ENCODE peak calls at places on chromosome 7, in four cellular contexts. O, G, C and P are unnamed samples. For H3K36me3, the result is how much of the 10 kb centered on the place peaks cover.

GRCh38 chr7:47936323-47936722 is 11.9 kb downstream of the PKD1L1 start:
- DNase-seq in O (no peak), G (no peak), C (no peak), P (no peak)

GRCh38 chr7:149855368-149856305 is 17.5 kb downstream of the ZNF862 start:
- DNase-seq in O (peak), G (peak), C (peak), P (peak)

GRCh38 chr7:137978464-137979237 is 23.2 kb downstream of the CREB3L2 start:
- DNase-seq in O (peak), G (peak), C (peak), P (no peak)

GRCh38 chr7:7178081-7178480 is 4.3 kb upstream of the C1GALT1 start:
- DNase-seq in O (no peak), G (no peak), C (peak), P (no peak)

GRCh38 chr7:149285581-149285975 is 23.6 kb downstream of the ZNF783 start:
- DNase-seq in O (peak), G (no peak), C (peak), P (no peak)

GRCh38 chr7:76409537-76409936 is at the start of gene SSC4D:
- DNase-seq in O (no peak), G (no peak), C (peak), P (no peak)

GRCh38 chr7:138945806-138946205 is 35.4 kb downstream of the KIAA1549 start:
- DNase-seq in O (no peak), G (no peak), C (no peak), P (no peak)

GRCh38 chr7:32479574-32480200 is 10.5 kb downstream of the LSM5 start:
- DNase-seq in O (peak), G (no peak), C (no peak), P (no peak)

GRCh38 chr7:131664570-131664969 is 108.1 kb upstream of the PODXL start:
- DNase-seq in O (no peak), G (no peak), C (no peak), P (no peak)

GRCh38 chr7:21089653-21090052 is 303.0 kb upstream of the SP8 start:
- DNase-seq in O (no peak), G (no peak), C (no peak), P (no peak)

GRCh38 chr7:132797152-132797551 is 220.9 kb upstream of the PLXNA4 start:
- DNase-seq in O (no peak), G (no peak), C (no peak), P (no peak)

GRCh38 chr7:30310674-30311362 is 26.4 kb downstream of the ZNRF2 start:
- DNase-seq in O (no peak), G (no peak), C (no peak), P (no peak)

GRCh38 chr7:157139142-157140117 is 704 bp downstream of the UBE3C start:
- DNase-seq in O (peak), G (peak), C (no peak), P (peak)

GRCh38 chr7:33039257-33039904 is 23.2 kb downstream of the NT5C3A start:
- DNase-seq in O (no peak), G (no peak), C (no peak), P (no peak)

GRCh38 chr7:100111914-100112313 is 7.2 kb downstream of the TAF6 start:
- DNase-seq in O (no peak), G (no peak), C (no peak), P (no peak)
- H3K36me3 ChIP-seq in O (under half), G (half or more), C (under half), P (under half)

DNA sequence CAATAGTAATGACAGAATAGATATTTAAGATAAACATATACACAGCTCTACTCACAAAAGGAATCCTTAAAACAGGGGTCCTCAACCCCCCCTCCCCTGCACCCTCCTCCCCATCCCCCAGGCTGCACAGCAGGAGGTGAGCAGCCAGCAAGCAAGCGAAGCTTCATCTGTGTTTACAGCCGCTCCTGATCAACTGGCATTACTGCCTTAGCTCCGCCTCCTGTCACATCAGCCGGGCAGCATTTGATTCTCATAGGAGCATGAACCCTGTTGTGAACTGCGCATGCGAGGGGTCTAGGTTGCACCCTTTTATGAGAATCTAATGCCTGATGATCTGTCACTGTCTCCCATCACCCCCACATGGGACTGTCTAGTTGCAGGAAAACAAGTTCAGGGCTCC is 65.5 kb downstream of the SMURF1 start:
- DNase-seq in O (no peak), G (no peak), C (no peak), P (no peak)
- H3K36me3 ChIP-seq in O (under half), G (under half), C (under half), P (under half)

DNA sequence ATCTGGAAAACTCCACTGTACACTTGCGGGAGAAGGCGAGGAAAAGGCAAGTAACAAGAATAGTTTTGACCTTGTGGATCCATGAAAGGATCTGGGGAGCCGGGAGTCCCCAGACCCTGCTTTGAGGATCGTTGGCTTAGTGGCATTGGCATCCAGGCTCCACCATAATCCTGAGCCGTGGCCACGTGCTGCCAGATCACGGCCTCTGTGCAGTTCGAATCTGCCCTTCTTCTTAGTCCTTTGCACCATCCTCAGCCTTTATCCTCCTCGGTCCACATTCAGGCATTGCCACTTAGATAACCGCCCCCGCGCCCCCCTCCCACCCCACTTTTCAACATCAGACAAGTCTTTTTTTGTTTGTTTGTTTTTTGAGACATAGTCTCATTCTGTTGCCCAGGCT is 201.4 kb downstream of the CUX1 start:
- DNase-seq in O (no peak), G (no peak), C (no peak), P (no peak)
- H3K36me3 ChIP-seq in O (under half), G (under half), C (under half), P (under half)

DNA sequence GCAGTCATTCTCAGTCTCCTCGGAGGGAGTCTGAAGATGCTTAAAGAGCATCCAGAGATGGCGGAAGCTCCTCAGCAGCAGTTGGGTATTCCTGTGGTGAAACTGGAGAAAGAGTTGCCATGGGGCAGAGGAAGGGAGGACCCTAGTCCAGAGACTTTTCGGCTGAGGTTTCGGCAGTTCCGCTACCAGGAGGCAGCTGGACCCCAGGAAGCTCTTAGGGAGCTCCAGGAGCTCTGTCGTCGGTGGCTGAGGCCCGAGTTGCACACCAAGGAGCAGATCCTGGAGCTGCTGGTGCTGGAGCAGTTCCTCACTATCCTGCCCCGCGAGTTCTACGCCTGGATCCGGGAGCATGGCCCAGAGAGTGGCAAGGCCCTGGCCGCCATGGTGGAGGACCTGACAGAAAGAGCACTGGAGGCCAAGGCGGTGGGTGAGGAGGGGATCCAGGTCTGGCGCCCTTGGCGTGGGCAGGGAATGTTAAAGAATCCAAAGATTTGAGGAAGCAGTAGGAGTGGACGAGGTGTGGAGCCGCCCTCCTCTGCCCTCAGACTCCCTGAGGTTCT is 2.9 kb downstream of the ZSCAN25 start:
- DNase-seq in O (no peak), G (no peak), C (no peak), P (no peak)
- H3K36me3 ChIP-seq in O (under half), G (half or more), C (under half), P (under half)

GRCh38 chr7:5699467-5699866 is 82.0 kb downstream of the RNF216 start:
- DNase-seq in O (peak), G (no peak), C (no peak), P (no peak)
- H3K36me3 ChIP-seq in O (under half), G (under half), C (under half), P (under half)

GRCh38 chr7:100584046-100584676 is 1.8 kb downstream of the LRCH4 start:
- DNase-seq in O (peak), G (peak), C (no peak), P (peak)

GRCh38 chr7:100583132-100584045 is 2.5 kb downstream of the LRCH4 start:
- DNase-seq in O (peak), G (peak), C (peak), P (peak)

GRCh38 chr7:100582650-100583049 is 3.3 kb downstream of the LRCH4 start:
- DNase-seq in O (no peak), G (no peak), C (no peak), P (no peak)

GRCh38 chr7:100580466-100581283 is 5.3 kb downstream of the LRCH4 start:
- DNase-seq in O (no peak), G (no peak), C (no peak), P (no peak)

GRCh38 chr7:100582041-100582579 is 3.8 kb downstream of the LRCH4 start:
- DNase-seq in O (no peak), G (no peak), C (peak), P (peak)
- H3K36me3 ChIP-seq in O (half or more), G (half or more), C (under half), P (under half)

GRCh38 chr7:134298902-134299683 is 17.6 kb downstream of the SLC35B4 start:
- DNase-seq in O (no peak), G (peak), C (no peak), P (no peak)
- H3K36me3 ChIP-seq in O (under half), G (under half), C (under half), P (under half)

GRCh38 chr7:26105931-26106330 is 46.1 kb upstream of the NFE2L3 start:
- DNase-seq in O (no peak), G (no peak), C (no peak), P (no peak)
- H3K36me3 ChIP-seq in O (under half), G (under half), C (under half), P (under half)

DNA sequence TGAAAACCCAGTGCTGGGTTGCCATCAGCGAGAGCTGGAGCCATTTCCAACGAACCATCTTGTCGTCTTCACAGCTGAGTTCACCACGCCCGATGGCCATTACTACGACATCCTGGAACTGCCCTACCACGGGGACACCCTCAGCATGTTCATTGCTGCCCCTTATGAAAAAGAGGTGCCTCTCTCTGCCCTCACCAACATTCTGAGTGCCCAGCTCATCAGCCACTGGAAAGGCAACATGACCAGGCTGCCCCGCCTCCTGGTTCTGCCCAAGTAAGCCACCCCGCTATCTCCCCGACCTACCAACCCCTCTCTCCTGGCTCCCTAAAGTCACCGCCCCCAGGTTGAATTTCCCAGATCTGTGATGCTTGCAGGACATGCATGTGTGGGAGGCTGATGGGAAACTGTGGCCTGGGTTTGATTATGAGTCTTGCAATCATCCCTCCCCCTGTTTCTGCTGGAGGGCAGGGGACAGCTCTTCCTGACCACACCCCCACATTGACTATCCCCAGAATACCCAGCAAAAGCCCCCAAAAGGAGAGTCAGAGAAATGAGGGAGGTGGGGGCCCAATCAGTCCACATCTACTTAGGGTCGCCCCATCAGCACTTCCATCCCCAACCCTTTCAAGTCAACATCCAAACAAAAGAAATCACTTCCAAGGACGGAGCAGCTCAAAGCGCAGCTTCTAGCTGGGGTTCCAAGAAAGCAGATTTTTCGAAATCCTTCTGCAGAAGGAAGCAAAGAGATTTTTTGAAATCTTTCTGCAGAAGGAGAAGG is 6.9 kb downstream of the SERPINE1 start:
- DNase-seq in O (peak), G (no peak), C (no peak), P (no peak)
- H3K36me3 ChIP-seq in O (half or more), G (under half), C (under half), P (under half)

DNA sequence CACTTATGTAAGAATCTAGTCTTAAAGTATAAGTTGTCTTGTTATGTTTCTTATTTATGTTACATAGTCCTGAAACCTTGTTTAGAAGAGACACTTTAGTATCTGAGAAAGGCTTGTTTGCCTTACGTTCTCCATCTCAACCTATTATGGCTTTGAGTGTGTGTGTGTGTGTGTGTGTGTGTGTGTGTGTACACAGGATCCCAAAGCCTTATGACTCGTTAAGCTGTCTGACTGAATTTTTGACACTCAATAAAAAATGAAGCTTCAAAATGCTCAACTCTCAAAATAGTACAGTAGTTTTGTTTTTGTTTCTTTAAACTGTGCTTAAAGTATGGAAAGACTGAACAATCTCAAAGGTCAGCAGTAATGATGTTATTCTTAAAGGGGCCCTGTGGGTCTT is 18.0 kb downstream of the CALU start:
- DNase-seq in O (no peak), G (no peak), C (no peak), P (no peak)
- H3K36me3 ChIP-seq in O (half or more), G (half or more), C (under half), P (under half)